ENCODE peak calls at places on chromosomes 2 and 18, in four cellular contexts. P, D, L and V are unnamed samples.

GRCh38 chr2:204643326-204643725 is 98.1 kb downstream of the PARD3B start:
- DNase-seq in P (no peak), D (no peak), L (no peak), V (no peak)

GRCh38 chr2:211077216-211077764 is 520.9 kb downstream of the CPS1 start:
- DNase-seq in P (no peak), D (no peak), L (no peak), V (no peak)

GRCh38 chr2:18690342-18690741 is 101.0 kb upstream of the NT5C1B start:
- DNase-seq in P (peak), D (peak), L (no peak), V (peak)

GRCh38 chr2:139465789-139466188 is 685.6 kb upstream of the NXPH2 start:
- DNase-seq in P (no peak), D (no peak), L (no peak), V (no peak)

GRCh38 chr2:138689705-138690104 is 90.5 kb downstream of the NXPH2 start:
- DNase-seq in P (no peak), D (no peak), L (no peak), V (no peak)

GRCh38 chr2:112996635-112997034 is 8.6 kb upstream of the IL36A start:
- DNase-seq in P (no peak), D (no peak), L (no peak), V (no peak)

GRCh38 chr2:41963661-41964525 is 83.9 kb upstream of the PKDCC start:
- DNase-seq in P (no peak), D (no peak), L (no peak), V (peak)

GRCh38 chr18:69838620-69839411 is 108.9 kb downstream of the CD226 start:
- DNase-seq in P (peak), D (peak), L (peak), V (peak)

GRCh38 chr2:208579678-208580077 is 173.1 kb downstream of the PTH2R start:
- DNase-seq in P (no peak), D (no peak), L (no peak), V (no peak)

GRCh38 chr2:20526666-20527065 is 79.8 kb downstream of the RHOB start:
- DNase-seq in P (no peak), D (no peak), L (no peak), V (no peak)

GRCh38 chr2:22281033-22281432 is 1103.9 kb upstream of the KLHL29 start:
- DNase-seq in P (no peak), D (no peak), L (no peak), V (no peak)

GRCh38 chr2:20629581-20630291 is 21.2 kb downstream of the HS1BP3 start:
- DNase-seq in P (no peak), D (no peak), L (no peak), V (no peak)

GRCh38 chr2:144546933-144547332 is 27.0 kb upstream of the ZEB2 start:
- DNase-seq in P (no peak), D (no peak), L (no peak), V (no peak)

GRCh38 chr2:140801311-140801710 is 1329.5 kb downstream of the LRP1B start:
- DNase-seq in P (no peak), D (no peak), L (no peak), V (no peak)

GRCh38 chr2:85584354-85584856 is at the start of gene VAMP5:
- DNase-seq in P (peak), D (no peak), L (no peak), V (no peak)

GRCh38 chr2:150485871-150486538 is 1.5 kb downstream of the RND3 start:
- DNase-seq in P (peak), D (no peak), L (no peak), V (peak)

GRCh38 chr2:134976074-134976702 is 57.6 kb downstream of the CCNT2 start:
- DNase-seq in P (no peak), D (no peak), L (no peak), V (no peak)

GRCh38 chr2:10327896-10328666 is 25.4 kb downstream of the HPCAL1 start:
- DNase-seq in P (no peak), D (no peak), L (no peak), V (no peak)

GRCh38 chr2:216426938-216427337 is 14.7 kb downstream of the SMARCAL1 start:
- DNase-seq in P (no peak), D (peak), L (no peak), V (no peak)

GRCh38 chr18:45590060-45590537 is 25.2 kb upstream of the SLC14A2 start:
- DNase-seq in P (no peak), D (no peak), L (no peak), V (peak)

GRCh38 chr2:28247326-28247725 is 145.3 kb upstream of the FOSL2 start:
- DNase-seq in P (no peak), D (no peak), L (no peak), V (no peak)
- TF ChIP-seq SUZ12 in P (no peak), D (no peak), L (no peak), V (no peak)

DNA sequence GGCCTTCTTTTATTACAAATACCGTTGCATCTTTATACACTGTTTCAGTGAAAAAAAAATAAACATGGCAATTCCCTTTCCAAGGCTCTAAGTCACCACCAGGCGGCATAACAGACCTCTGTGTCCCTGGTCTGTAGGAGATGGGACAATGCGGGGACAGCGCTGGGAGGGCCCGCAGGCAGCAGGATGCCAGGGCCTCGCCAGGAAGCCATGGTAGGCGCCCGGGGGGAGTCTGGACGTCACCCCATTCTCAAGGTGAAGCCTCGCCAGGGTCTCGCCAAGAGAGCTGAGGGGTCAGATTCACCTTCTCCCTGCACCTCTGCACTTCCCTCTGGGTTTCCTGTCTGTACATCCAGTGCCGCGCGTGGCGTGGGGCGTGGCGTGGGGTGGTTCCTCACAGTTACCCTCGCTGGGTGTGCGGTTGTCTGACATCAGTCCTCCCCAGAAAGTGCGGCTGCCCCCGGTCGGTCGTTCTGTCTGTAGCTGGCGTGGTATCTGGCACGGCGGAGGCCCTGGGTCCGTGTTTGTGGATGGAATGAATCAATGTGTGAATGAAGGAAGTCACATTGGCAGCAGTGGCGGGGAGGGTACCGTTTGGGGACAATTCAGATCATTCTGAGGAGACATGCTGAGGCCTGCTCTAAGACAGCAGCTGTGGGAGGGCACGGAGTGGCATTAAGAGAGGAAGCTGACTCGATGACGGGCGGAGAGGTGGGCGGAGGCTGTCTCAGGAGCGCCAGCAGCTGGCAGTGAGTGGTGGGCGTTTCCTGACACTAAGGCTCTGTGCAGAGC is 45.9 kb downstream of the LRRFIP1 start:
- DNase-seq in P (no peak), D (no peak), L (no peak), V (peak)
- TF ChIP-seq SUZ12 in P (no peak), D (no peak), L (no peak), V (no peak)

DNA sequence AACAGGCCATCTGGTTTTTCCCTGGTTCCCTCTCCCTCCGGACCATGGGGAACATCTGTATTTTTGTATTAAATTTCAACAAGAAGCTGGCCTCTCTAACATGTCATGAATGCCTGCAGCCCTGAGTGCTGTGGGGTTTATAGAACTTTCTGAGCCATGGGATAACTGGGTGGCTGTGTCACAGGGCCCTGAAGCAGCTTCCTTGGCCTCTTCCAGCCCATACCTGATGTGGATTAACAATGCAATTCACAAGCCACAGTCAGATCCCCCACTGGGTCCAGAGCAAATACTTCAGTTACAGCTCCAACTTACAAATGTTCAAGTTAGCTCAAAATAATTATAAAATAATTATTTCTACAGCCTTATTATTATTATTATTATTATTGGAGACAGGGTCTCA is 307.8 kb upstream of the CELF4 start:
- DNase-seq in P (no peak), D (no peak), L (no peak), V (no peak)
- TF ChIP-seq SUZ12 in P (no peak), D (no peak), L (no peak), V (no peak)

GRCh38 chr2:232237460-232237859 is 141.1 kb upstream of the ALPP start:
- DNase-seq in P (no peak), D (no peak), L (no peak), V (no peak)
- TF ChIP-seq SUZ12 in P (no peak), D (no peak), L (no peak), V (no peak)

GRCh38 chr2:36358317-36358659 is 2.7 kb downstream of the CRIM1 start:
- DNase-seq in P (no peak), D (no peak), L (no peak), V (no peak)
- TF ChIP-seq SUZ12 in P (no peak), D (no peak), L (no peak), V (no peak)